ENCODE peak calls at places on chromosomes 12 and 14, in eight cellular contexts. S is cardiac muscle cell, B is psoas muscle, L is AG04450, D is progenitor cell of endocrine pancreas, P is sigmoid colon, T is lower leg skin, U is HCT116. K is an unnamed sample.

GRCh38 chr12:3218150-3218845 is 141.1 kb downstream of the TSPAN9 start:
- DNase-seq in S (peak), B (peak), L (no peak), D (no peak), P (peak), T (peak), U (no peak), K (no peak)

GRCh38 chr14:52015411-52016030 is 26.2 kb downstream of the RTRAF start:
- DNase-seq in S (peak), B (no peak), L (no peak), D (no peak), P (no peak), T (no peak), U (peak), K (no peak)

GRCh38 chr12:132327351-132328171 is 1.8 kb downstream of the GALNT9 start:
- DNase-seq in S (no peak), B (peak), L (peak), D (no peak), P (peak), T (peak), U (no peak), K (no peak)

GRCh38 chr14:91554535-91555332 is 44.6 kb upstream of the PPP4R3A start:
- DNase-seq in S (no peak), B (no peak), L (no peak), D (no peak), P (no peak), T (no peak), U (no peak), K (no peak)

GRCh38 chr14:99415496-99416281 is 65.0 kb downstream of the SETD3 start:
- DNase-seq in S (peak), B (no peak), L (peak), D (peak), P (no peak), T (peak), U (peak), K (peak)

GRCh38 chr12:6084261-6084968 is 40.1 kb downstream of the VWF start:
- DNase-seq in S (peak), B (peak), L (no peak), D (no peak), P (peak), T (no peak), U (peak), K (no peak)

GRCh38 chr12:29710104-29710503 is 73.6 kb downstream of the TMTC1 start:
- DNase-seq in S (peak), B (peak), L (no peak), D (no peak), P (peak), T (peak), U (no peak), K (no peak)

GRCh38 chr12:48000878-48001321 is 3.4 kb downstream of the COL2A1 start:
- DNase-seq in S (peak), B (peak), L (no peak), D (no peak), P (peak), T (peak), U (peak), K (no peak)

GRCh38 chr12:8852119-8852518 is 29.7 kb downstream of the A2ML1 start:
- DNase-seq in S (no peak), B (no peak), L (no peak), D (no peak), P (no peak), T (no peak), U (no peak), K (no peak)

GRCh38 chr12:57765003-57765697 is 1.7 kb downstream of the CYP27B1 start:
- DNase-seq in S (peak), B (peak), L (no peak), D (no peak), P (no peak), T (no peak), U (no peak), K (peak)

GRCh38 chr14:104398656-104399055 is 180.9 kb upstream of the C14orf180 start:
- DNase-seq in S (no peak), B (no peak), L (no peak), D (no peak), P (no peak), T (no peak), U (no peak), K (no peak)

GRCh38 chr12:123010681-123011080 is 30.2 kb downstream of the ARL6IP4 start:
- DNase-seq in S (no peak), B (no peak), L (no peak), D (no peak), P (no peak), T (no peak), U (no peak), K (no peak)

GRCh38 chr14:49924852-49925251 is 32.0 kb downstream of the ARF6 start:
- DNase-seq in S (no peak), B (no peak), L (no peak), D (no peak), P (no peak), T (no peak), U (no peak), K (no peak)

GRCh38 chr12:27797301-27798025 is 17.4 kb upstream of the MANSC4 start:
- DNase-seq in S (no peak), B (no peak), L (no peak), D (no peak), P (no peak), T (no peak), U (no peak), K (no peak)

GRCh38 chr12:67531051-67531450 is 117.5 kb upstream of the DYRK2 start:
- DNase-seq in S (no peak), B (no peak), L (no peak), D (no peak), P (no peak), T (no peak), U (no peak), K (no peak)

GRCh38 chr14:46580941-46581671 is 70.5 kb downstream of the RPL10L start:
- DNase-seq in S (peak), B (no peak), L (no peak), D (no peak), P (no peak), T (no peak), U (peak), K (no peak)

GRCh38 chr14:89445252-89445973 is 28.4 kb upstream of the FOXN3 start:
- DNase-seq in S (no peak), B (no peak), L (no peak), D (no peak), P (peak), T (no peak), U (no peak), K (no peak)

GRCh38 chr14:101289911-101290310 is 271.4 kb upstream of the DIO3 start:
- DNase-seq in S (no peak), B (no peak), L (no peak), D (no peak), P (no peak), T (no peak), U (no peak), K (no peak)

GRCh38 chr14:103738706-103739451 is 23.3 kb downstream of the ZFYVE21 start:
- DNase-seq in S (no peak), B (no peak), L (no peak), D (no peak), P (peak), T (no peak), U (no peak), K (no peak)

GRCh38 chr12:109863961-109864712 is 16.2 kb downstream of the GLTP start:
- DNase-seq in S (no peak), B (no peak), L (no peak), D (no peak), P (no peak), T (no peak), U (no peak), K (no peak)

GRCh38 chr14:22427771-22428228 is 161.2 kb downstream of the DAD1 start:
- DNase-seq in S (no peak), B (no peak), L (no peak), D (no peak), P (peak), T (peak), U (no peak), K (no peak)

GRCh38 chr12:124240493-124240892 is 54.4 kb upstream of the RFLNA start:
- DNase-seq in S (peak), B (no peak), L (no peak), D (no peak), P (no peak), T (no peak), U (peak), K (no peak)

GRCh38 chr12:50825372-50825838 is 17.3 kb upstream of the TMPRSS12 start:
- DNase-seq in S (peak), B (no peak), L (peak), D (no peak), P (no peak), T (no peak), U (peak), K (no peak)
- TF ChIP-seq CTCF in S (no peak), B (peak), L (peak), D (peak), P (peak), T (no peak), U (peak), K (peak)

DNA sequence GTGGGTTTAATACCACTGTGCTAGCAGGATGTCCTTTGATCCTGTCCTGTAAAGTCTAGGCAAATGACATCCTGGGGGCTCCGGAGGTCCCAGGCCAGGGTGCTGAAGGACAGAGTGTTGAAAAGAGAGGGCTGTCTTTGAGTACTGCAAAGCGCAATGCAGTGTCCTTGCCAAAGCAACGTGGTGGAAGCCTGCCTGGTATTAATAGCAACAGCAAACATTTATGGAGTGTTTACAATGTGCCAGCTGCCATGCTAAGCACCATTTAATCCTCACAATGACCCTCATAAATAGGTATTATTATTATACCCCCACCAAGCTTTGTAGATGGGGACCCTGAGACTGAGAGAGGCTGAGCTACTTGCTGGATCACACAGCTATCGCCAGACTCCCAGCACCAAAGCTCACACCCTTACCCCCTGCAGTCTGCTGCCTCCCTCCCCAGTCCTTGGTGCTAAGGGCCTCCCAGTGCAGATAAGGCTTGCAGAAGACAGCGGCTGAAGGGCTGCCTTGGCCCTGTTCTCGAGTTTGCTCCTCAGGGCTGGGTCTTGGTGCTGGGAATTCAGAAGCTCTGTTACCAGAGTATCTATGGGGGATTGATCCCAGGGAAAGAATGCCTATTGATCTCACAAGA is 427.7 kb downstream of the FUT8 start:
- DNase-seq in S (peak), B (no peak), L (no peak), D (no peak), P (no peak), T (no peak), U (no peak), K (no peak)
- TF ChIP-seq CTCF in S (no peak), B (no peak), L (no peak), D (no peak), P (no peak), T (no peak), U (no peak), K (no peak)

GRCh38 chr12:26044007-26044394 is 80.8 kb downstream of the BHLHE41 start:
- DNase-seq in S (no peak), B (no peak), L (no peak), D (no peak), P (no peak), T (no peak), U (no peak), K (no peak)

GRCh38 chr12:26042645-26043044 is 82.2 kb downstream of the BHLHE41 start:
- DNase-seq in S (no peak), B (no peak), L (no peak), D (no peak), P (no peak), T (no peak), U (no peak), K (no peak)

GRCh38 chr12:26043139-26044006 is 81.5 kb downstream of the BHLHE41 start:
- DNase-seq in S (no peak), B (no peak), L (no peak), D (no peak), P (no peak), T (no peak), U (no peak), K (no peak)

GRCh38 chr12:26046203-26046602 is 78.6 kb downstream of the BHLHE41 start:
- DNase-seq in S (no peak), B (no peak), L (no peak), D (no peak), P (no peak), T (no peak), U (no peak), K (no peak)

DNA sequence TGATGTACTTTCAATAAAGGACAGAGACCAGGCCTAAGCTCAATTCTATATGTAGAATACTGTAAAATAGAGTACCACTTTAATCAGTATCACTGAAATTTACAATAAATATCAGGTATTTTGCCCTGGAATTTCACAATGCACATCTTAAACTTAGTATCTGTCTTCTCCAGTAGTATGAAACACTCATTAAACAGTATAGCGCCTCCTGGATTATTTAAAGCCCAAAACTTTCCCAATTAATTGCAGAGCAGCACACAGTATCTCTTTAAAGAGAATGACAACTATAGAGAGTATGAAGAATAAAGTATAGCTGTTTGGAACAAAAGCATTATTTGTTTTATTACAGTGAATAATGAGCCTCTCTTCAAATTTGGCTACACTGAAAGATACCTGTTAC is 80.2 kb downstream of the BHLHE41 start:
- DNase-seq in S (no peak), B (no peak), L (no peak), D (no peak), P (no peak), T (no peak), U (no peak), K (no peak)
- TF ChIP-seq CTCF in S (no peak), B (no peak), L (no peak), D (no peak), P (no peak), T (no peak), U (no peak), K (no peak)

DNA sequence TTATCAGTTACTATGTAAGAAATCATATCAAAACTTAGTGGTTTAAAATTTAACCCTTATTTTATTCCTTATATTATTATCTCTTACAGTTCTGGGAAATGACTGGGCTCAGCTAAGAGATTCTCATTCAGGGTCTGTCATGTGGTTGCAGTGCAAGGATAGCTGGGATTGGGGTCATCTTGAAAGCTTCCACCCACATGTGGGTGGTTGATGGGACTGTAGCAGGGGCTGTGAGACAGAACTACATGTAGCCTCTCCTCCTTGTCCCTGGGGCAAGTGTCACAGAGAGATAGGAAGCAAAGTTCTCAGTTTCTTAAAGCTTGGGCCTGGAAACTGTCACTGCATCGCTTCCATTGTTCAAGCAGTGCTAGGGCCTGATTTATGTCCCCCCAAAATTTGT is 57.8 kb downstream of the DACT1 start:
- DNase-seq in S (no peak), B (no peak), L (no peak), D (no peak), P (no peak), T (no peak), U (no peak), K (no peak)
- TF ChIP-seq CTCF in S (no peak), B (no peak), L (no peak), D (no peak), P (no peak), T (no peak), U (no peak), K (no peak)

DNA sequence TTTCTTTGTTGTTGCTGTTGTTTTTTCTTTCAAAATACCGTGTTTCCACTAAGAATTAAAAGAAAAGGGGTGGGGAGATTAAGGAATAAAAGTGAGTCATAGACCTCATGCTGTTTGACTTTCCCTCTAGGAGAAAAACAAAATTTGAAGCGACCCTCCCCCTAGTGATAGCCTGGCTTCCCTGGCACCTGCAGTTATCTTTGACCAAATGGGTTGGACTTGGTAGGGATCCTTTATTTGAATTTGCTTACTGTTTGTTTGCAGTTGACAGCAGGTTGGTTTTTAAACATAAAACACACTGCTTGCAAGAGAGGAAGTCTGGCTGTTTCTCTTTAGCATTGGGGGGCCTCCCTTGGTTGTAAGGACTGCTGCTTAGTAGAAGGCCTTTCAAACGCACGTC is 14.0 kb downstream of the OTX2 start:
- DNase-seq in S (no peak), B (no peak), L (no peak), D (no peak), P (no peak), T (no peak), U (no peak), K (no peak)
- TF ChIP-seq CTCF in S (no peak), B (no peak), L (no peak), D (no peak), P (no peak), T (no peak), U (no peak), K (no peak)

GRCh38 chr14:34766060-34766459 is 51.7 kb upstream of the CFL2 start:
- DNase-seq in S (no peak), B (no peak), L (no peak), D (no peak), P (no peak), T (no peak), U (no peak), K (no peak)
- TF ChIP-seq CTCF in S (no peak), B (no peak), L (peak), D (peak), P (no peak), T (no peak), U (no peak), K (no peak)

GRCh38 chr12:83390186-83390585 is 703.5 kb downstream of the TMTC2 start:
- DNase-seq in S (no peak), B (no peak), L (no peak), D (no peak), P (no peak), T (no peak), U (no peak), K (no peak)

GRCh38 chr12:83388551-83388950 is 701.8 kb downstream of the TMTC2 start:
- DNase-seq in S (no peak), B (no peak), L (no peak), D (no peak), P (no peak), T (no peak), U (no peak), K (no peak)

DNA sequence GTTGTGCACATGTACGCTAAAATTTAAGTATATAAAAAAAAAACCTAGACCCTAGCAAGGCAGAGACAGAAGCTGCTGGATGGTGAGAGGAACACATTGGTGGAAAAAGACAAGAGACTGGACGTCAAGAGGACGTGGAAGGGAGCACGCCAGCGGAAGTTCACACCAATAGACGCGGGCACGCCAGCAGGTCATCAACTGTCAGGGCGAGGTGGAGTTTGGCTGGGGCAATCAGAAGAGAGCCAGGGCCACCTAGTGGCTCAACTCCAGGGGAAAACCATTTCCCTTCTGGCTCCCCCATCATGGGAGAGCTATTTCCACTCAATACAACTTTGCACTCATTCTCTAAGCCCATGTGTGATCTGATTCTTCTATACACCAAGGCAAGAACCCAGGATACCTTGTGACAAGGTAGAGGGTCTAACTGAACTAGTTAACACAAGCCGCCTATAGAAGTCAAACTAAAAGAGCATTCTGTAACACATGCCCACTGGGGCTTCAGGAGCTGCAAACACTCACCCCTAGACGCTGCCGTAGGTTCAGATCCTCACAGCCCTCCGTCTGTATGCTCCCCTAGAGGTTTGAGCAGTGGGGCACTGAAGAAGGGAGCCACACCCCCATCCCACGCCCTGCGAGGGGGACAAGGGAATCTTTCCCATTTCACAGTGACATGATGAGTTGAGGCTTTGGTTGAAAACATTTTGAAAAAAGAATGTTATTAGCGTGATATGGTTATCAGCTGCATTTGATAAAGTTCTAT is 702.7 kb downstream of the TMTC2 start:
- DNase-seq in S (peak), B (no peak), L (no peak), D (no peak), P (no peak), T (no peak), U (peak), K (no peak)
- TF ChIP-seq CTCF in S (no peak), B (no peak), L (no peak), D (peak), P (no peak), T (no peak), U (peak), K (no peak)

DNA sequence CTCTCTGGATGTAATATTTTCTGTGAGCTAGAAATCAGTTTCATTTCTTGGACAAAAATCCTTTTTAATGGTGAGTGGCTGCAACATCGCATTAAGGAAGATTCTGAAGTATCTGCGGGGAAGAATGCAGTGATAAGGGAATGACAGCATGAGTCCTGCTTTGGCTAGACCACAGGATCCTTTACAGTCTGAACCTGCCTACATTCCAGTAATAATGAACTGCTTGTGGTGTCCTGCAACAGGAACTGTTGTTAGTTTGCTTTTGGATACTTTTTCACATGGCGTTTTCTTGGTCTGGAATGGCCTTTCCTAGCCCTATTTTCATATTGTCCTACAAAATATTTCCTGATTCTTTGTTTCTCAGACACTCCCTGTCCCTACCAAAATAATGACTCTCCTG is 15.7 kb downstream of the MDM2 start:
- DNase-seq in S (no peak), B (no peak), L (no peak), D (no peak), P (no peak), T (no peak), U (no peak), K (no peak)
- TF ChIP-seq CTCF in S (no peak), B (no peak), L (no peak), D (no peak), P (no peak), T (no peak), U (no peak), K (no peak)

DNA sequence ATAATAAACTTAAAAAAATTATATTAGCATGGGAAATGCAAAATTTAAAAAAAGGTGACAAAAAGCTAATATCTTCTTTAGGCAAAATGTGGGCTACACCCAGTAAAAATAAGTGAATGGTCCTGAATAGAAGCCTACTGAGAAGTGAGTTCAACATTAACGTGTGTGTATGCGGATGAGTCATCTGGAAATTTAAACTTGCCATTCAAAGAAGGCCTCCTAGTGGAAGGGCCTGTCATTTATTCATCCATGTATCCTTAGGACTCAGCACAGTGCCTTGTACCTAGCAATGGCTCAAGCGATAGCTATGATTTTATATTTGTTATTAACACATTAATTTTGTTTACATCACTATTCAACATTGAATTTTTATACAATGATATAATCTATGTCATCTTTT is 226.2 kb downstream of the NUBPL start:
- DNase-seq in S (no peak), B (no peak), L (no peak), D (no peak), P (no peak), T (no peak), U (peak), K (no peak)
- TF ChIP-seq CTCF in S (no peak), B (peak), L (peak), D (no peak), P (no peak), T (no peak), U (no peak), K (no peak)